ENCODE peak calls at places on chromosome 5, in seven cellular contexts. G is gastrocnemius medialis, S is dorsolateral prefrontal cortex, A is fibroblast of the aortic adventitia, I is endodermal cell, M is ovary, Y is brain microvascular endothelial cell. O is an unnamed sample.

GRCh38 chr5:136020383-136021015 is 8.3 kb upstream of the TGFBI start:
- DNase-seq in A (peak), I (peak), Y (peak), G (no peak), S (no peak), M (no peak), O (no peak)

GRCh38 chr5:32712463-32713395 is 1.6 kb downstream of the NPR3 start:
- DNase-seq in M (no peak), S (no peak), Y (no peak), I (peak), A (peak), G (no peak), O (no peak)

GRCh38 chr5:137498736-137499505 is at the start of gene SPOCK1:
- DNase-seq in M (peak), A (peak), S (peak), Y (peak), G (peak), I (peak), O (peak)

GRCh38 chr5:6713274-6714181 is at the start of gene TENT4A:
- DNase-seq in S (no peak), Y (no peak), M (peak), A (no peak), I (no peak), G (no peak), O (peak)

GRCh38 chr5:59328801-59329296 is 564.7 kb downstream of the PDE4D start:
- DNase-seq in I (no peak), S (no peak), Y (peak), M (peak), A (peak), G (no peak), O (no peak)

GRCh38 chr5:56910123-56910951 is 941 bp downstream of the SETD9 start:
- DNase-seq in I (peak), A (no peak), G (peak), Y (no peak), M (peak), S (peak), O (peak)

GRCh38 chr5:150672237-150672883 is 11.3 kb downstream of the MYOZ3 start:
- DNase-seq in S (no peak), A (no peak), I (peak), M (peak), G (peak), Y (no peak), O (peak)

GRCh38 chr5:59529286-59529685 is 364.2 kb downstream of the PDE4D start:
- DNase-seq in G (no peak), S (no peak), M (no peak), I (no peak), Y (no peak), A (no peak), O (no peak)

GRCh38 chr5:43425965-43426364 is 13.8 kb upstream of the CCL28 start:
- DNase-seq in S (no peak), M (no peak), G (no peak), I (no peak), A (peak), Y (peak), O (no peak)

GRCh38 chr5:59814563-59814872 is 79.0 kb downstream of the PDE4D start:
- DNase-seq in I (no peak), M (no peak), S (no peak), A (no peak), Y (no peak), G (no peak), O (no peak)

DNA sequence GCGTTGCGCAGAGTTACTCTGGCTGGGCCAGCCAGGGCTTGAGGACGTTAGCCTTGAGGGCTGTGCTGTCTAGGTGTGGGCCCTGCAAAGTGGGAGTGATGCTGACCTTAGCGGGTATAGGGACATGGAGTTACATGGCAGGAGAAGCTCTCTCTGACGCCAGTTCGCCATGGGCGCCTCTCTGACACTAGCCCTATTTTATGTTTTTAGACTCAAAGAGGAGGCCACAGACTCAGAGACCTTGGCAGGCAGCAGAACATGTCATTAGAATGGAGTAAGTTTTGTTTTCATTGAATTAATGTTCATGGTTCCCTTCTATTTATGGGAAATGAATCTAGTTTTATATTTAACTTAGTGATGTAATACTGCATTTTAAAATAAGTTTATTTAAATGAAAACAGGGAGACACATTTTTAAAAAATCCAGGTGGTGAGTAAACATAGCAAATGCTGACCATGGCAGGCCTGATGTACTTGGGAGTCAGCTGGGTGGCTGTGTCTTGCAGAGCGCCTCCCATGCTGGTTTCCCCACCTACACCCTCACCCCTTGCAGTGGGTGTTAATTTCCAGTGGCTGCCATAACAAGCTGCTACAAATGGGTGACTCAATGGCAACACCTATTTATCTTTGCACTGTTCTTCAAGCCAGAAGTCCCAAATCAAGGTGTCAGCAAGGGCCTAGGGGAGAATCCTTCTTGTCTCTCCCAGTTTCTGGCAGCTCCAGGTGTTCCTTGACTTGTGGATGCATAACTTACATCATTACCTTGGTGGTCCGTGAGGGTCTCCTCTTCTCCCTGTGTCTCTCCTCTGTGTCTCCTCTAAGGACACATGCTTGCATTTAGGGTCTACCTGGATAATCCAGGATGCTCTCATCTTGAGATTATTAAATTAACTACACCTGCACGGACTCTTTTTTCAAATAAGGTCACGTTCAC is 25.5 kb upstream of the GFPT2 start:
- DNase-seq in Y (no peak), M (no peak), G (no peak), A (no peak), I (no peak), S (no peak), O (no peak)
- H3K4me3 ChIP-seq in Y (no peak), M (no peak), G (no peak), A (no peak), I (no peak), S (no peak), O (no peak)

GRCh38 chr5:31270396-31270795 is 76.9 kb downstream of the CDH6 start:
- DNase-seq in Y (no peak), S (no peak), M (no peak), I (no peak), G (no peak), A (peak), O (no peak)
- TF ChIP-seq CTCF in Y (peak), S (peak), M (no peak), I (peak), G (no peak), A (peak), O (no peak)

DNA sequence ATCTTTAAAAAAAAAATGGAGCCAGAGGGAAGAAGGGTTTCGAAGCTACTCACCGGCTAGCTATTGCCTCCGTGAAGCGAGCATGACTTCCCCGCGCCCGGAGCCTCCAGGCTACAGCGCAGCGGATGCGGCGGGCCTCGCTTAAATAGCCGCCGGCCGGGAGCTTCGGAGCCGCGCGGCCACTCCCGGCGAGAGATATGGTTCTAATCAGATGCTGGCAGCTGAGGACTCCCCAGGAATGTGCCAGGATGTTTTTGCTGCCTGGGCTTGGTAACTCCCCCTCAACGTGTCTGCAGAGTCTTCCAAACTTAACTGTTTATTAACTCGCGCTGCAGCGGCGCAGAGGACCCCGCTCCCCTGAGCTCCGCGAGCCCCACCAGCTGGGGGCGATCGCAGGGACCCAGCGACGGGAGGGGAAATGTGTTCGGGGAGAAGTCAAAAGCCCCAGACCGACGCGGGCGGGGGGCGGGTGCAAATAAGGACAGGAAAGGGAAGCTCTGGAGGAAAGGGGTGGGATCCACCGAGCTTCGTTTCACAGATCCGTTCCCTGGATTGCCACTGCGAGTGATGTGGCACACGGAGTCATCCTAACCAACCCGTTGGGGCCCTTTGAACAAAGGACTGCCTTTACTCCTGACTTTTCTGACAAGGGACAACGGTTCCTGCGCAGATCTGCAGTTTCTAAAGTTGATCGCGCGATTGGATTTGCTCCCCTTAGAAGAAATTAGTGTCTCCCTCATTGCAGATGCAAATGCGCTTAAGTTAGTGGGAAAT is at the start of gene DAB2:
- DNase-seq in M (peak), A (peak), Y (peak), S (peak), I (peak), G (peak), O (peak)
- H3K4me3 ChIP-seq in M (peak), A (peak), Y (peak), S (peak), I (peak), G (peak), O (peak)

GRCh38 chr5:132419517-132420468 is 50.3 kb downstream of the SLC22A5 start:
- DNase-seq in I (peak), G (peak), S (peak), A (peak), M (peak), Y (peak), O (peak)
- TF ChIP-seq CTCF in I (peak), G (peak), S (peak), A (peak), M (peak), Y (peak), O (no peak)

GRCh38 chr5:169637856-169638190 is 748 bp downstream of the DOCK2 start:
- DNase-seq in M (no peak), A (no peak), G (no peak), Y (no peak), I (no peak), S (no peak), O (no peak)
- H3K4me3 ChIP-seq in M (no peak), A (no peak), G (no peak), Y (no peak), I (no peak), S (no peak), O (peak)

DNA sequence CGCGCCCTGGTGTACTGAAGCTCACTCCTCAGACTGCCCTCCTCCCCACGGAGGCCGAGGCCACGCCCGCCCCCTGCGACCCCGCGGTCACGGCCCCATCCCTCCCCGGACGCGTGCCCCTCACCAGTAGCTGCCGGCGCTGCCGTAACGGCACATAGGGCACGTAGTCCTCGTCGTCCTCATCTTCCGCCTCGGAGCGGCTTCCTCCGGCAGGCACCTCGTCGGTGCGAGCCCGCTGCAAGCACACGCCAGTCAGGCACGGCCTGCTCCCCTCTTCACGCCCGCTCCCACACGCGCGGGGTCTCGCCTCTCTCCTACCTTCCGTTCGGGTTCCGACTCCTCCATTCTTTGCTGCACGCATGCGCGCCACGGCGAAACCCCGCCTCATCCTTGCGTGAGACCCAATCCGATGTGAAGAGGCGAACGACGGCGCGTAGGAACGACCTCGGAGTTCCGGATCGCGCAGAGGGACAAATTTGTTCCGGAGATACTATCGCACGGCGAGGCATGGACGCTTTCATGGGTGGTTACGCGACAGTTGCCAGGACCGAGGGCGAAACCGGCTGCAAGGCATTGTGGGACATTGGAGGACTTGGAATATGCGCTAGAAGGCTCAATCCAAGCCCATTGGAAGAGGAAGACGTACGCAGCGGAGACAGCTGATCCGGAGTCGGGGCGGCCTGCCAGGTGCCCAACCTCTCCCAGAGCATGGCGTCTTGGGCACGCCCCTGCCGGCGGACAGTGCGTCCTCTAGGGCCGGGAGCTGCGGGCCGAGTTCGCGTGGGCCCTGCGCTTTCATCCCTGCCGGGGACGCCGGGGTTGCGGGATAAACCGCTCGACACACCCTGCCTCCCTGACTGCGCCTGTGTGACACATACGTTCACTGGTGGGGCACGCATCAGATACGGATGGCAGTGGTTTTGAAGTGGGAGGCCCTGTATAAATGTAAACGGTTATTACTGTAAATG is at the start of gene DDX41:
- DNase-seq in Y (peak), G (peak), I (peak), M (peak), S (peak), A (peak), O (peak)
- TF ChIP-seq CTCF in Y (peak), G (no peak), I (no peak), M (no peak), S (peak), A (peak), O (no peak)

O was measured in lower leg skin.